ENCODE peak calls at places on chromosomes 4 and X, in six cellular contexts. F, X, P, V, I and O are unnamed samples.

GRCh38 chr4:15457401-15458201 is 12.1 kb upstream of the CC2D2A start:
- DNase-seq in F (peak), X (peak), P (peak), V (no peak), I (peak), O (peak)

GRCh38 chrX:69189972-69190371 is 24.7 kb upstream of the PJA1 start:
- DNase-seq in F (no peak), X (no peak), P (no peak), V (no peak), I (no peak), O (no peak)

GRCh38 chrX:76428243-76429130 is 977 bp downstream of the MAGEE1 start:
- DNase-seq in F (peak), X (no peak), P (no peak), V (peak), I (no peak), O (no peak)

GRCh38 chrX:15745179-15745578 is 7.1 kb downstream of the CA5B start:
- DNase-seq in F (no peak), X (peak), P (no peak), V (no peak), I (no peak), O (peak)

GRCh38 chr4:8297141-8297601 is 27.6 kb downstream of the HTRA3 start:
- DNase-seq in F (no peak), X (no peak), P (no peak), V (peak), I (no peak), O (no peak)

GRCh38 chr4:70838972-70839536 is 636 bp downstream of the GRSF1 start:
- DNase-seq in F (peak), X (peak), P (peak), V (peak), I (peak), O (peak)

GRCh38 chr4:124295413-124295812 is 417.1 kb downstream of the ANKRD50 start:
- DNase-seq in F (no peak), X (no peak), P (no peak), V (no peak), I (no peak), O (no peak)

GRCh38 chrX:43835557-43835956 is 46.7 kb downstream of the MAOB start:
- DNase-seq in F (no peak), X (no peak), P (no peak), V (no peak), I (no peak), O (no peak)

GRCh38 chr4:67915400-67915966 is 31.7 kb upstream of the TMPRSS11D start:
- DNase-seq in F (peak), X (no peak), P (no peak), V (no peak), I (no peak), O (no peak)

GRCh38 chr4:48341776-48342558 is 638 bp downstream of the SLAIN2 start:
- DNase-seq in F (peak), X (peak), P (peak), V (peak), I (peak), O (peak)

DNA sequence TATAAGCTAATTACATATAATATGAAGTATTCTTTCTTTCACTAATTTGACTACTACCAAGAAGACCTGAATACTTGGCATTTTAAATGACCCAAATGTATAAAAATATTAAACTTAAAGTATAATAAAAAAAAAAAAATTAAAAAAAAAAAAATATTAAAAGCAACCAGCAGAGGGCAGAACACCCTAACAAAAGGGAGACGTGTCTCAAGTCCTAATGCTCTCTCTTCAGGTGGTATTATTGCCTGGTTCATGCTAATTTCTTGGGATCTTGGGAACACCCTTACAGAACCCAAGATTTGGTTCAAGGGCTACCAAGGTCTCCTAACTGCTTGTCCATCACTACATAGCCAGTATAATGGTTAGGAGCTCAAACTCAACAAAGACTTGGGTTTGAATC is 754.8 kb downstream of the RAB28 start:
- DNase-seq in F (peak), X (peak), P (peak), V (no peak), I (peak), O (peak)
- TF ChIP-seq CTCF in F (peak), X (peak), P (peak), V (peak), I (peak), O (peak)

GRCh38 chr4:6956087-6956433 is 46.4 kb downstream of the TBC1D14 start:
- DNase-seq in F (no peak), X (no peak), P (no peak), V (no peak), I (no peak), O (no peak)

GRCh38 chr4:6955261-6955911 is 45.8 kb downstream of the TBC1D14 start:
- DNase-seq in F (no peak), X (no peak), P (no peak), V (no peak), I (no peak), O (peak)

GRCh38 chr4:6956434-6957147 is 47.0 kb downstream of the TBC1D14 start:
- DNase-seq in F (no peak), X (no peak), P (no peak), V (no peak), I (no peak), O (no peak)

GRCh38 chr4:6951880-6952381 is 42.3 kb downstream of the TBC1D14 start:
- DNase-seq in F (no peak), X (no peak), P (no peak), V (no peak), I (no peak), O (no peak)

DNA sequence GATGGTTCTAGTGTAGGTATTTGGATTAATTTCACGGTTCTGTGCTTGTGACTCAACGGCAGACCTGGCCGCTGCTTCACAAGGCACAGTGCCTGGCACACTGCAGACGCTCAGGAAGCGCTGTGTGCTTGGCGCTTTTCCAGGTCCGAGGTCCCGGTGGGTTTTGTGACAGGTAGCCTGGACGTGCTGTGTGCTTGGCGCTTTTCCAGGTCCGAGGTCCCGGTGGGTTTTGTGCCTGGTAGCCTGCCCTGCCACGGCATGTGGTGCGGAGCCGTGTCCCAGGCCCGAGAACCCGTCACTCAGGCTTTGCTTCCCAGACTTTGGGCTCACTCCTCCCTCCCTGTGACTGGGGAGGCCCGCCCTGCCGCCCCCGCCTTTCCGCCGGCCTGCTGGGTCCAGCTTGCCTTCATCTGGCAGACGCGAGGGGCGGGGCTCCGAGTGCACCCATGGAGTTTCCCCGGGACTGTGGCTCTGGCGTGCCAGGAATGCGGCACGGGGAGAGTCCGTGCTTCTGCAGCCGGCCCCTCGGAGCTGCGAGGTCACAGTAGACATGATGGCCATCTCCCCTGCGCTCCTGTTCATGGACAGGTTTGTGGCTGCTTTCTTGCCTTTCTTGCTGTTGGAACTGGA is 44.2 kb downstream of the TBC1D14 start:
- DNase-seq in F (peak), X (peak), P (no peak), V (peak), I (peak), O (peak)
- H3K4me3 ChIP-seq in F (no peak), X (peak), P (no peak), V (no peak), I (no peak), O (peak)

GRCh38 chr4:132230025-132230424 is 919.1 kb upstream of the PCDH10 start:
- DNase-seq in F (no peak), X (no peak), P (no peak), V (no peak), I (no peak), O (no peak)

GRCh38 chr4:132228676-132229075 is 920.4 kb upstream of the PCDH10 start:
- DNase-seq in F (no peak), X (no peak), P (no peak), V (no peak), I (no peak), O (no peak)

GRCh38 chr4:132227349-132228165 is 921.5 kb upstream of the PCDH10 start:
- DNase-seq in F (peak), X (peak), P (no peak), V (peak), I (peak), O (peak)
- TF ChIP-seq CTCF in F (peak), X (peak), P (peak), V (no peak), I (peak), O (peak)

GRCh38 chr4:125325733-125326132 is 11.0 kb downstream of the FAT4 start:
- DNase-seq in F (peak), X (no peak), P (no peak), V (no peak), I (no peak), O (no peak)

GRCh38 chr4:125321709-125322362 is 7.1 kb downstream of the FAT4 start:
- DNase-seq in F (no peak), X (peak), P (no peak), V (no peak), I (peak), O (peak)

GRCh38 chr4:125323547-125324100 is 8.9 kb downstream of the FAT4 start:
- DNase-seq in F (no peak), X (peak), P (no peak), V (no peak), I (peak), O (peak)

GRCh38 chr4:125319311-125319710 is 4.6 kb downstream of the FAT4 start:
- DNase-seq in F (no peak), X (no peak), P (no peak), V (no peak), I (peak), O (no peak)

GRCh38 chr4:125322363-125322730 is 7.6 kb downstream of the FAT4 start:
- DNase-seq in F (no peak), X (peak), P (no peak), V (no peak), I (peak), O (peak)
- H3K4me3 ChIP-seq in F (no peak), X (peak), P (no peak), V (peak), I (peak), O (no peak)

DNA sequence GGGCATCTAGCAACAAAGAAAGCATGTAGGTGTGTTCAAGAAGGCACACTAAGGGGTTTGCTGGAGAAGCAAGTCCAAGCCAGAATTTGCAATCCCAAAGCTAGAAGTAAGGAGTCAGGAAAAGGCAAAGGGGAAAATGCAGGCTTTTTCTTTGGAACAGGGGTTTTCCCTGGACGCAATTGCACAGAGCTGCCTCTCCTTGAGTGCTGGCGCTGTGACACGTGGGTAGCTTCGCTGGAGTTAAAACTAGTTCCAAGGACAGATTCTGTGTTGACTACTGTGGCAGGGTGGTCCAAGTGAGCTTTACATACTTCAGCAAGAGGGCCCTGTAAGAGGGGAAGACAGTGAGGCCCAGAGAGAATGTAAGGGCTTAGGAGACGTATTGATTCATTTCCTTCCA is 277.1 kb downstream of the ADGRA3 start:
- DNase-seq in F (peak), X (no peak), P (no peak), V (peak), I (no peak), O (peak)
- TF ChIP-seq CTCF in F (peak), X (no peak), P (no peak), V (no peak), I (peak), O (peak)

GRCh38 chr4:116058129-116058528 is 944.7 kb upstream of the NDST4 start:
- DNase-seq in F (no peak), X (no peak), P (no peak), V (no peak), I (no peak), O (no peak)
- H3K4me3 ChIP-seq in F (no peak), X (no peak), P (no peak), V (no peak), I (no peak), O (no peak)

GRCh38 chr4:6079965-6080364 is 61.7 kb upstream of the C4orf50 start:
- DNase-seq in F (no peak), X (no peak), P (no peak), V (no peak), I (no peak), O (no peak)

GRCh38 chr4:6071191-6071958 is 53.1 kb upstream of the C4orf50 start:
- DNase-seq in F (peak), X (no peak), P (no peak), V (no peak), I (no peak), O (no peak)

GRCh38 chr4:6071959-6072720 is 53.9 kb upstream of the C4orf50 start:
- DNase-seq in F (no peak), X (no peak), P (no peak), V (no peak), I (no peak), O (no peak)

GRCh38 chr4:6074723-6075122 is 56.5 kb upstream of the C4orf50 start:
- DNase-seq in F (no peak), X (no peak), P (no peak), V (no peak), I (no peak), O (no peak)

GRCh38 chr4:6076391-6076790 is 58.2 kb upstream of the C4orf50 start:
- DNase-seq in F (peak), X (no peak), P (no peak), V (no peak), I (no peak), O (no peak)
- TF ChIP-seq CTCF in F (peak), X (no peak), P (peak), V (no peak), I (no peak), O (no peak)